ENCODE peak calls at places on chromosomes 4 and X, in seven cellular contexts. One of them, this sample, is unnamed. For H3K27me3, the result is how much of the 10 kb centered on the place peaks cover.

GRCh38 chr4:133801858-133802257 is 399.7 kb downstream of the PABPC4L start:
- DNase-seq in endothelial cell of umbilical vein: peak
- DNase-seq in body of pancreas: no peak
- DNase-seq in Peyer's patch: no peak
- DNase-seq in adrenal gland: no peak
- DNase-seq in right lobe of liver: no peak
- DNase-seq in uterus: no peak
- DNase-seq in this sample: no peak

GRCh38 chr4:79852305-79852730 is 220.7 kb downstream of the ANTXR2 start:
- DNase-seq in endothelial cell of umbilical vein: peak
- DNase-seq in body of pancreas: peak
- DNase-seq in Peyer's patch: no peak
- DNase-seq in adrenal gland: no peak
- DNase-seq in right lobe of liver: no peak
- DNase-seq in uterus: peak
- DNase-seq in this sample: peak

GRCh38 chrX:152601848-152602616 is 35.7 kb upstream of the GABRQ start:
- DNase-seq in endothelial cell of umbilical vein: no peak
- DNase-seq in body of pancreas: no peak
- DNase-seq in Peyer's patch: no peak
- DNase-seq in adrenal gland: no peak
- DNase-seq in right lobe of liver: no peak
- DNase-seq in uterus: no peak
- DNase-seq in this sample: no peak

GRCh38 chr4:84596826-84597225 is 13.9 kb downstream of the CDS1 start:
- DNase-seq in endothelial cell of umbilical vein: no peak
- DNase-seq in body of pancreas: no peak
- DNase-seq in Peyer's patch: no peak
- DNase-seq in adrenal gland: no peak
- DNase-seq in right lobe of liver: no peak
- DNase-seq in uterus: no peak
- DNase-seq in this sample: no peak

GRCh38 chrX:152896450-152896849 is 1.4 kb upstream of the ZNF185 start:
- DNase-seq in endothelial cell of umbilical vein: peak
- DNase-seq in body of pancreas: no peak
- DNase-seq in Peyer's patch: no peak
- DNase-seq in adrenal gland: no peak
- DNase-seq in right lobe of liver: no peak
- DNase-seq in uterus: no peak
- DNase-seq in this sample: no peak

GRCh38 chr4:15657366-15657765 is 2.2 kb upstream of the FBXL5 start:
- DNase-seq in endothelial cell of umbilical vein: no peak
- DNase-seq in body of pancreas: no peak
- DNase-seq in Peyer's patch: no peak
- DNase-seq in adrenal gland: no peak
- DNase-seq in right lobe of liver: no peak
- DNase-seq in uterus: no peak
- DNase-seq in this sample: no peak

GRCh38 chrX:72540318-72540717 is 32.3 kb downstream of the HDAC8 start:
- DNase-seq in endothelial cell of umbilical vein: peak
- DNase-seq in body of pancreas: no peak
- DNase-seq in Peyer's patch: no peak
- DNase-seq in adrenal gland: no peak
- DNase-seq in right lobe of liver: no peak
- DNase-seq in uterus: no peak
- DNase-seq in this sample: no peak

GRCh38 chr4:75561789-75562188 is 5.9 kb downstream of the ODAPH start:
- DNase-seq in endothelial cell of umbilical vein: no peak
- DNase-seq in body of pancreas: no peak
- DNase-seq in Peyer's patch: no peak
- DNase-seq in adrenal gland: no peak
- DNase-seq in right lobe of liver: no peak
- DNase-seq in uterus: no peak
- DNase-seq in this sample: no peak

GRCh38 chr4:95547708-95548471 is 883 bp downstream of the UNC5C start:
- DNase-seq in endothelial cell of umbilical vein: peak
- DNase-seq in body of pancreas: no peak
- DNase-seq in Peyer's patch: no peak
- DNase-seq in adrenal gland: peak
- DNase-seq in right lobe of liver: peak
- DNase-seq in uterus: peak
- DNase-seq in this sample: peak

GRCh38 chrX:149903889-149904748 is 23.1 kb downstream of the MAGEA8 start:
- DNase-seq in endothelial cell of umbilical vein: peak
- DNase-seq in body of pancreas: no peak
- DNase-seq in Peyer's patch: no peak
- DNase-seq in adrenal gland: no peak
- DNase-seq in right lobe of liver: no peak
- DNase-seq in uterus: no peak
- DNase-seq in this sample: no peak

GRCh38 chrX:104309169-104309568 is 54.4 kb upstream of the ESX1 start:
- DNase-seq in endothelial cell of umbilical vein: no peak
- DNase-seq in body of pancreas: no peak
- DNase-seq in Peyer's patch: no peak
- DNase-seq in adrenal gland: no peak
- DNase-seq in right lobe of liver: no peak
- DNase-seq in uterus: no peak
- DNase-seq in this sample: no peak

GRCh38 chrX:99914676-99915075 is 495.4 kb downstream of the PCDH19 start:
- DNase-seq in endothelial cell of umbilical vein: no peak
- DNase-seq in body of pancreas: no peak
- DNase-seq in Peyer's patch: no peak
- DNase-seq in adrenal gland: no peak
- DNase-seq in right lobe of liver: no peak
- DNase-seq in uterus: no peak
- DNase-seq in this sample: no peak

GRCh38 chr4:148757171-148757570 is 315.0 kb upstream of the NR3C2 start:
- DNase-seq in endothelial cell of umbilical vein: no peak
- DNase-seq in body of pancreas: no peak
- DNase-seq in Peyer's patch: no peak
- DNase-seq in adrenal gland: no peak
- DNase-seq in right lobe of liver: no peak
- DNase-seq in uterus: no peak
- DNase-seq in this sample: no peak

GRCh38 chr4:103207673-103208072 is 9.5 kb upstream of the CENPE start:
- DNase-seq in endothelial cell of umbilical vein: no peak
- DNase-seq in body of pancreas: peak
- DNase-seq in Peyer's patch: no peak
- DNase-seq in adrenal gland: no peak
- DNase-seq in right lobe of liver: peak
- DNase-seq in uterus: no peak
- DNase-seq in this sample: no peak

GRCh38 chrX:26915064-26915463 is 548.1 kb downstream of the PPP4R3C start:
- DNase-seq in endothelial cell of umbilical vein: peak
- DNase-seq in body of pancreas: no peak
- DNase-seq in Peyer's patch: no peak
- DNase-seq in adrenal gland: no peak
- DNase-seq in right lobe of liver: no peak
- DNase-seq in uterus: no peak
- DNase-seq in this sample: no peak

GRCh38 chr4:27006247-27006603 is 145.6 kb downstream of the STIM2 start:
- DNase-seq in endothelial cell of umbilical vein: peak
- DNase-seq in body of pancreas: no peak
- DNase-seq in Peyer's patch: no peak
- DNase-seq in adrenal gland: no peak
- DNase-seq in right lobe of liver: no peak
- DNase-seq in uterus: no peak
- DNase-seq in this sample: no peak

GRCh38 chr4:7206385-7206784 is 14.0 kb downstream of the SORCS2 start:
- DNase-seq in endothelial cell of umbilical vein: peak
- DNase-seq in body of pancreas: no peak
- DNase-seq in Peyer's patch: no peak
- DNase-seq in adrenal gland: peak
- DNase-seq in right lobe of liver: peak
- DNase-seq in uterus: peak
- DNase-seq in this sample: no peak
- TF ChIP-seq POLR2A in endothelial cell of umbilical vein: no peak
- TF ChIP-seq POLR2A in body of pancreas: no peak
- TF ChIP-seq POLR2A in Peyer's patch: no peak
- TF ChIP-seq POLR2A in adrenal gland: no peak
- TF ChIP-seq POLR2A in right lobe of liver: no peak
- TF ChIP-seq POLR2A in uterus: no peak
- TF ChIP-seq POLR2A in this sample: no peak

GRCh38 chrX:108224218-108224617 is 132.6 kb downstream of the ATG4A start:
- DNase-seq in endothelial cell of umbilical vein: no peak
- DNase-seq in body of pancreas: no peak
- DNase-seq in Peyer's patch: no peak
- DNase-seq in adrenal gland: no peak
- DNase-seq in right lobe of liver: no peak
- DNase-seq in uterus: no peak
- DNase-seq in this sample: no peak

GRCh38 chrX:108221481-108221880 is 129.9 kb downstream of the ATG4A start:
- DNase-seq in endothelial cell of umbilical vein: no peak
- DNase-seq in body of pancreas: no peak
- DNase-seq in Peyer's patch: no peak
- DNase-seq in adrenal gland: no peak
- DNase-seq in right lobe of liver: no peak
- DNase-seq in uterus: no peak
- DNase-seq in this sample: no peak

GRCh38 chrX:108225456-108225730 is 133.8 kb downstream of the ATG4A start:
- DNase-seq in endothelial cell of umbilical vein: no peak
- DNase-seq in body of pancreas: no peak
- DNase-seq in Peyer's patch: no peak
- DNase-seq in adrenal gland: no peak
- DNase-seq in right lobe of liver: no peak
- DNase-seq in uterus: no peak
- DNase-seq in this sample: no peak

GRCh38 chrX:108224727-108225455 is 133.3 kb downstream of the ATG4A start:
- DNase-seq in endothelial cell of umbilical vein: peak
- DNase-seq in body of pancreas: no peak
- DNase-seq in Peyer's patch: no peak
- DNase-seq in adrenal gland: no peak
- DNase-seq in right lobe of liver: no peak
- DNase-seq in uterus: no peak
- DNase-seq in this sample: no peak

GRCh38 chrX:108223606-108224005 is 132.0 kb downstream of the ATG4A start:
- DNase-seq in endothelial cell of umbilical vein: no peak
- DNase-seq in body of pancreas: no peak
- DNase-seq in Peyer's patch: no peak
- DNase-seq in adrenal gland: no peak
- DNase-seq in right lobe of liver: no peak
- DNase-seq in uterus: peak
- DNase-seq in this sample: no peak
- H3K27me3 ChIP-seq in endothelial cell of umbilical vein: under half
- H3K27me3 ChIP-seq in body of pancreas: under half
- H3K27me3 ChIP-seq in Peyer's patch: under half
- H3K27me3 ChIP-seq in adrenal gland: under half
- H3K27me3 ChIP-seq in right lobe of liver: under half
- H3K27me3 ChIP-seq in uterus: under half
- H3K27me3 ChIP-seq in this sample: under half

GRCh38 chr4:7169134-7169533 is 23.2 kb upstream of the SORCS2 start:
- DNase-seq in endothelial cell of umbilical vein: no peak
- DNase-seq in body of pancreas: no peak
- DNase-seq in Peyer's patch: no peak
- DNase-seq in adrenal gland: no peak
- DNase-seq in right lobe of liver: no peak
- DNase-seq in uterus: peak
- DNase-seq in this sample: no peak

GRCh38 chr4:7166981-7167700 is 25.2 kb upstream of the SORCS2 start:
- DNase-seq in endothelial cell of umbilical vein: no peak
- DNase-seq in body of pancreas: no peak
- DNase-seq in Peyer's patch: no peak
- DNase-seq in adrenal gland: no peak
- DNase-seq in right lobe of liver: no peak
- DNase-seq in uterus: peak
- DNase-seq in this sample: no peak

GRCh38 chr4:7166286-7166685 is 26.1 kb upstream of the SORCS2 start:
- DNase-seq in endothelial cell of umbilical vein: no peak
- DNase-seq in body of pancreas: no peak
- DNase-seq in Peyer's patch: no peak
- DNase-seq in adrenal gland: no peak
- DNase-seq in right lobe of liver: no peak
- DNase-seq in uterus: peak
- DNase-seq in this sample: no peak

GRCh38 chr4:7167706-7168105 is 24.6 kb upstream of the SORCS2 start:
- DNase-seq in endothelial cell of umbilical vein: no peak
- DNase-seq in body of pancreas: peak
- DNase-seq in Peyer's patch: no peak
- DNase-seq in adrenal gland: no peak
- DNase-seq in right lobe of liver: no peak
- DNase-seq in uterus: peak
- DNase-seq in this sample: no peak

DNA sequence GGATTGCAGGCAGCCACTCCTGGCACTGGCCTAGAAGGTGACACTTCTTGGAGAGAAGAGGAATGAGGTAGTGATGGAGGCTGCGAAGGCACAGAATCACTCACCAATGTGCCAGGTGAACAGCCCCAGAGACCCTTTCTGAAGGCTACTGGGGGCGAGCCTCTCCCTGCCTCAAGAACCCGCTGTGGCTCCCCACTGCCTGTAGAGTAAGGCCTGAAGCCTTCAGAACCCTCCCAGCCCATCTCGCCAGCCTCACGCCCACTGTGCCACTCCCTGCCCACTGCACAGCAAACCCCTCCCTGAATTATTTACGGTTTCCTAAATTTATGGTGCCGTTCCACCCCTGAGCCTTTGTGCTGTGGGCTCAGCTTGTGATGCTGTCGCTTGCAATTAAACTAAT is 24.2 kb upstream of the SORCS2 start:
- DNase-seq in endothelial cell of umbilical vein: no peak
- DNase-seq in body of pancreas: no peak
- DNase-seq in Peyer's patch: no peak
- DNase-seq in adrenal gland: no peak
- DNase-seq in right lobe of liver: no peak
- DNase-seq in uterus: no peak
- DNase-seq in this sample: peak
- H3K27ac ChIP-seq in endothelial cell of umbilical vein: no peak
- H3K27ac ChIP-seq in body of pancreas: no peak
- H3K27ac ChIP-seq in Peyer's patch: no peak
- H3K27ac ChIP-seq in adrenal gland: no peak
- H3K27ac ChIP-seq in right lobe of liver: no peak
- H3K27ac ChIP-seq in uterus: no peak
- H3K27ac ChIP-seq in this sample: no peak

GRCh38 chr4:2755821-2756690 is at the start of gene TNIP2:
- DNase-seq in endothelial cell of umbilical vein: peak
- DNase-seq in body of pancreas: peak
- DNase-seq in Peyer's patch: peak
- DNase-seq in adrenal gland: peak
- DNase-seq in right lobe of liver: peak
- DNase-seq in uterus: peak
- DNase-seq in this sample: peak
- TF ChIP-seq POLR2A in endothelial cell of umbilical vein: peak
- TF ChIP-seq POLR2A in body of pancreas: peak
- TF ChIP-seq POLR2A in Peyer's patch: peak
- TF ChIP-seq POLR2A in adrenal gland: peak
- TF ChIP-seq POLR2A in right lobe of liver: peak
- TF ChIP-seq POLR2A in uterus: peak
- TF ChIP-seq POLR2A in this sample: no peak

DNA sequence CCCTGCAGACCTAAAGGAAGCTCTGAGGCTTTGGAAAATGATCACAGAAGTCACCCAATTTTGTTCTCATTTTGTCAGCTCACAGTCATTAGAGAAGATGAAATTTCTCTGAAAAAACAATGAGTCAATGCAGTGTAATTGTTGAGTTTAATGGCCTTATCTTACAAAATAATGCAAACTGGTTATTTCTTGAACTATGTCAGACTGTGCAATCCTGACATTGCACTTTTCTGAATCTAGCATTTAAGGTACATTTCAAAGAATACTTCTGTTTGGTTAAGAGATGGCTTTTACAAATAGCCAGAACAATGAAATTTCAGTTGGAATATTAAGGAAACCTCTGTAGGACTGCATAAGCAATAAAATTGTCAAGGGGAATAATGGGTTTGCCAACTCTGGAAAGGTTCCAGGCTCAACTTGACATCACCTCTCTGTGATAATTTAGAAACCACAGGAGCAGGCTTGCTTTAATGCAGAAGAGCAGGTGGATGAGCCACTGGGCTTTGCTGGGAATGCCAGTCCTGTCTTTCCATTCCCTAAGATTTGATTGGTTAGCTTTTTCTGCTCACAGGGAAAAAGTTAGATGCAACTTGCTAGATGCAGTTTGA is 222.8 kb downstream of the FRMPD4 start:
- DNase-seq in endothelial cell of umbilical vein: peak
- DNase-seq in body of pancreas: no peak
- DNase-seq in Peyer's patch: no peak
- DNase-seq in adrenal gland: no peak
- DNase-seq in right lobe of liver: no peak
- DNase-seq in uterus: no peak
- DNase-seq in this sample: no peak
- H3K27me3 ChIP-seq in endothelial cell of umbilical vein: under half
- H3K27me3 ChIP-seq in body of pancreas: under half
- H3K27me3 ChIP-seq in Peyer's patch: under half
- H3K27me3 ChIP-seq in adrenal gland: under half
- H3K27me3 ChIP-seq in right lobe of liver: under half
- H3K27me3 ChIP-seq in uterus: under half
- H3K27me3 ChIP-seq in this sample: under half

This sample was measured in heart left ventricle.